ENCODE peak calls at places on chromosomes 5 and 9, in six cellular contexts. E is AG08395, I is T1000, F is NCI-H345, G is fibroblast of lung, R is cardiac septum. S is an unnamed sample.

GRCh38 chr5:79547429-79547822 is 33.5 kb upstream of the HOMER1 start:
- DNase-seq in I (no peak), G (no peak), F (no peak), R (no peak), E (no peak), S (no peak)

GRCh38 chr5:90563161-90563560 is 4.6 kb downstream of the ADGRV1 start:
- DNase-seq in R (no peak), G (no peak), F (no peak), I (no peak), E (no peak), S (peak; percentile 97)

GRCh38 chr9:110130791-110131416 is 77.1 kb downstream of the C9orf152 start:
- DNase-seq in F (no peak), R (no peak), E (no peak), G (no peak), I (no peak), S (no peak)

GRCh38 chr9:86563350-86563749 is 209.1 kb upstream of the TUT7 start:
- DNase-seq in G (peak; percentile 26), I (no peak), F (no peak), R (no peak), E (peak; percentile 30), S (no peak)

GRCh38 chr5:11555171-11555570 is 349.1 kb downstream of the CTNND2 start:
- DNase-seq in E (no peak), F (no peak), I (no peak), R (no peak), G (no peak), S (no peak)

GRCh38 chr5:117455236-117456233 is 880.9 kb upstream of the SEMA6A start:
- DNase-seq in R (no peak), G (no peak), F (no peak), I (no peak), E (no peak), S (no peak)

GRCh38 chr9:87910821-87911220 is 6.9 kb upstream of the SPATA31C1 start:
- DNase-seq in E (peak; percentile 53), F (no peak), G (peak; percentile 3), R (no peak), I (no peak), S (no peak)

GRCh38 chr5:12322042-12322441 is 417.8 kb upstream of the CTNND2 start:
- DNase-seq in E (no peak), R (no peak), G (no peak), F (no peak), I (no peak), S (no peak)

GRCh38 chr5:135493406-135494180 is 41.4 kb upstream of the TIFAB start:
- DNase-seq in I (peak; percentile 10), F (no peak), E (peak; percentile 91), G (peak; percentile 90), R (no peak), S (no peak)

GRCh38 chr9:123072407-123072995 is 39.0 kb downstream of the GPR21 start:
- DNase-seq in R (no peak), F (no peak), E (no peak), I (no peak), G (no peak), S (no peak)

GRCh38 chr9:81787747-81788632 is 98.6 kb upstream of the TLE1 start:
- DNase-seq in F (no peak), G (peak; percentile 91), I (peak; percentile 84), R (no peak), E (peak; percentile 95), S (no peak)

GRCh38 chr5:128534729-128535128 is 3.3 kb downstream of the FBN2 start:
- DNase-seq in I (no peak), F (no peak), R (no peak), E (no peak), G (peak; percentile 61), S (peak; percentile 38)

GRCh38 chr5:172800088-172800551 is 29.1 kb upstream of the DUSP1 start:
- DNase-seq in I (peak; percentile 72), G (peak; percentile 95), R (peak; percentile 94), E (peak; percentile 72), F (no peak), S (no peak)

GRCh38 chr5:44167540-44167939 is 221.7 kb downstream of the FGF10 start:
- DNase-seq in R (no peak), I (no peak), E (no peak), F (no peak), G (no peak), S (no peak)

GRCh38 chr9:109192732-109193361 is 25.8 kb upstream of the FRRS1L start:
- DNase-seq in E (no peak), G (peak; percentile 7), I (no peak), R (no peak), F (peak; percentile 22), S (peak; percentile 54)

GRCh38 chr5:175685701-175686350 is 28.0 kb downstream of the HRH2 start:
- DNase-seq in G (no peak), R (no peak), E (no peak), F (no peak), I (no peak), S (no peak)

GRCh38 chr9:129140397-129141065 is 29.3 kb downstream of the PTPA start:
- DNase-seq in I (peak; percentile 29), F (peak; percentile 64), R (peak; percentile 79), E (no peak), G (peak; percentile 69), S (peak; percentile 54)

GRCh38 chr5:134149571-134150303 is 27.0 kb downstream of the SKP1 start:
- DNase-seq in E (no peak), I (no peak), R (no peak), G (no peak), F (no peak), S (no peak)

GRCh38 chr5:12217039-12217438 is 312.8 kb upstream of the CTNND2 start:
- DNase-seq in F (no peak), I (no peak), R (no peak), G (no peak), E (no peak), S (no peak)

GRCh38 chr9:33436445-33436844 is 10.9 kb downstream of the AQP3 start:
- DNase-seq in R (no peak), I (no peak), F (no peak), E (no peak), G (no peak), S (no peak)

GRCh38 chr5:123283031-123283430 is 140.2 kb downstream of the CEP120 start:
- DNase-seq in F (no peak), R (no peak), I (no peak), G (peak; percentile 28), E (no peak), S (peak; percentile 62)

GRCh38 chr5:130138406-130139060 is 234.3 kb downstream of the CHSY3 start:
- DNase-seq in R (no peak), G (peak; percentile 15), I (no peak), F (no peak), E (no peak), S (no peak)

GRCh38 chr5:57805170-57805569 is 322.6 kb upstream of the ACTBL2 start:
- DNase-seq in F (no peak), R (no peak), G (no peak), I (no peak), E (no peak), S (no peak)